ENCODE peak calls at places on chromosomes 1 and 21, in six cellular contexts. B is CD8-positive, alpha-beta memory T cell; D is breast epithelium; T is astrocyte; U is cardiac muscle cell; Y is heart right ventricle. R is an unnamed sample. For H3K9me3 and H3K4me1, the result is how much of the 10 kb centered on the place peaks cover.

GRCh38 chr1:62904537-62904936 is 120.6 kb downstream of the ATG4C start:
- DNase-seq in T (no peak), U (no peak), D (no peak), B (no peak), Y (no peak), R (no peak)

GRCh38 chr1:1310476-1311053 is 2.2 kb downstream of the PUSL1 start:
- DNase-seq in D (peak), U (no peak), T (no peak), B (no peak), Y (no peak), R (no peak)

GRCh38 chr1:12507631-12508030 is 110.4 kb downstream of the DHRS3 start:
- DNase-seq in D (no peak), B (no peak), Y (no peak), T (peak), U (no peak), R (no peak)

GRCh38 chr1:43206721-43207228 is 34.6 kb downstream of the CFAP57 start:
- DNase-seq in Y (peak), D (peak), U (peak), B (no peak), T (peak), R (peak)

GRCh38 chr1:202578001-202578500 is 132.2 kb downstream of the SYT2 start:
- DNase-seq in D (no peak), T (peak), U (peak), Y (no peak), B (no peak), R (peak)

GRCh38 chr1:66207484-66207883 is 326.5 kb upstream of the SGIP1 start:
- DNase-seq in B (no peak), T (peak), D (no peak), Y (no peak), U (peak), R (peak)

GRCh38 chr21:46562964-46563607 is 41.8 kb downstream of the S100B start:
- DNase-seq in Y (no peak), T (no peak), D (no peak), U (no peak), B (no peak), R (no peak)

GRCh38 chr1:6822530-6823359 is 37.5 kb downstream of the CAMTA1 start:
- DNase-seq in T (no peak), Y (no peak), D (no peak), U (no peak), B (no peak), R (no peak)

GRCh38 chr1:33612877-33613487 is 140.5 kb downstream of the ZSCAN20 start:
- DNase-seq in U (peak), B (no peak), D (peak), Y (peak), T (peak), R (peak)

GRCh38 chr1:116916533-116917460 is 7.1 kb downstream of the PTGFRN start:
- DNase-seq in Y (no peak), T (no peak), B (no peak), D (no peak), U (peak), R (no peak)

DNA sequence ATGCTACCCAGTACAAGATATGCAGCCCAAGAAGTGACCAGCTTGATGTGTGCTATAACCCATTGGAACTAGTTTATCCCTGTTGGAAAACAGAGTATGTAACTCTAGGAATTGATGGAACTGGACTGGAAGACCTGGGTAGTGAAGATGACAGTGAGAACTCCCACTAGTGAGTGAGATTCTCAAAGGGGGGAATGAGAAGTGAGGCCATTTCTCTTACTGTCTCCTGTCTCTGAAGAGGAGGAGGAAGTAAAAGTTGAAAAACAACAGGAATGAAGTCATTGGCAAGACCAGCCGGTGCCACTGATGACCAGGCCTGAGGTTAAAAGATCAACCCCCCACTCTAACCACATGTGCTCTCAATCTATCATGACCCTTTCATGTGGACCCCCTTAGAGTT is 20.9 kb downstream of the PLA2G2F start:
- DNase-seq in Y (no peak), B (no peak), D (no peak), U (peak), T (peak), R (no peak)
- H3K9me3 ChIP-seq in Y (half or more), B (under half), D (under half), U (under half), T (under half), R (under half)

GRCh38 chr1:203640723-203641523 is 14.3 kb downstream of the ATP2B4 start:
- DNase-seq in B (no peak), D (no peak), U (no peak), T (no peak), Y (no peak), R (no peak)
- H3K4me1 ChIP-seq in B (under half), D (under half), U (under half), T (under half), Y (half or more), R (under half)

GRCh38 chr1:4752059-4752458 is 97.7 kb downstream of the AJAP1 start:
- DNase-seq in U (no peak), D (no peak), T (no peak), B (no peak), Y (no peak), R (no peak)

GRCh38 chr1:4756184-4756504 is 101.7 kb downstream of the AJAP1 start:
- DNase-seq in T (no peak), D (no peak), U (no peak), B (no peak), Y (no peak), R (no peak)

GRCh38 chr1:4756851-4757580 is 102.6 kb downstream of the AJAP1 start:
- DNase-seq in B (no peak), T (no peak), D (no peak), U (no peak), Y (no peak), R (no peak)

GRCh38 chr1:4755301-4756183 is 101.1 kb downstream of the AJAP1 start:
- DNase-seq in D (no peak), Y (no peak), T (peak), U (peak), B (no peak), R (no peak)

GRCh38 chr1:4754816-4755215 is 100.4 kb downstream of the AJAP1 start:
- DNase-seq in T (no peak), U (no peak), Y (no peak), B (no peak), D (no peak), R (no peak)
- H3K9me3 ChIP-seq in T (under half), U (under half), Y (under half), B (under half), D (under half), R (half or more)

GRCh38 chr1:110380667-110381283 is 10.1 kb downstream of the SLC16A4 start:
- DNase-seq in B (no peak), T (no peak), Y (no peak), U (peak), D (no peak), R (peak)
- H3K4me1 ChIP-seq in B (under half), T (under half), Y (under half), U (under half), D (under half), R (under half)

GRCh38 chr1:173094539-173094938 is 43.8 kb upstream of the TNFSF18 start:
- DNase-seq in Y (no peak), U (no peak), D (no peak), B (no peak), T (no peak), R (no peak)
- H3K9me3 ChIP-seq in Y (under half), U (under half), D (under half), B (under half), T (under half), R (under half)

DNA sequence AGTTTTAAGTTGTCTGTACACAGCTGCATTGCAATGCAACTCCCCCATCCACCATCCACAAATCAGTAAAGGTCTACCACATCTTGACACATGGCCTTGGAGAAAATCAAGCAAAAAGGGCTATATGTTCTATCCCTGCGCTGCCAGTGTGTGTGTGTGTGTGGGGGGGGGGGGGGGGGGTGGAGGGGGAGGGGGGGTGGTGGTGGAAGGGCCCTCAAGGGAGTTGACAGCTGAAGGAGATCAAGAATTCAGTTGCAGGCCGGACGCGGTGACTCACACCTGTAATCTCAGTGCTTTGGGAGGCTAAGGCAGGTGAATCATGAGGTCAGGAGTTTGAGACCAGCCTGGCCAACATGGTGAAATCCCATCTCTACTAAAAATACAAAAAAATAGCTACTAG is 37.6 kb upstream of the CLIC4 start:
- DNase-seq in T (peak), Y (no peak), B (no peak), D (no peak), U (peak), R (peak)
- H3K4me1 ChIP-seq in T (under half), Y (under half), B (under half), D (under half), U (under half), R (under half)

GRCh38 chr1:168443899-168444298 is 99.9 kb downstream of the XCL2 start:
- DNase-seq in B (peak), D (no peak), T (no peak), U (no peak), Y (no peak), R (no peak)
- H3K9me3 ChIP-seq in B (under half), D (under half), T (under half), U (under half), Y (under half), R (under half)